ENCODE peak calls at places on chromosome 16, in eight cellular contexts. O is IMR-90, Z is A549, N is stomach, X is body of pancreas, G is adrenal gland, J is suprapubic skin, S is esophagus squamous epithelium. F is an unnamed sample.
A peak's percentile ranks its signal among the peaks of the same experiment; 100 is the strongest.

GRCh38 chr16:68275611-68276191 is 11.4 kb downstream of the SLC7A6 start:
- DNase-seq in G (no peak), O (no peak), X (no peak), Z (no peak), N (no peak), J (no peak), S (no peak), F (no peak)

GRCh38 chr16:27179500-27180072 is 23.7 kb upstream of the KDM8 start:
- DNase-seq in J (peak; percentile 90), N (peak; percentile 88), O (peak; percentile 47), S (peak; percentile 15), G (peak; percentile 93), X (peak; percentile 93), Z (peak; percentile 58), F (peak; percentile 75)

GRCh38 chr16:79805621-79806020 is 205.1 kb upstream of the MAF start:
- DNase-seq in G (no peak), X (no peak), J (no peak), O (no peak), S (no peak), Z (no peak), N (no peak), F (no peak)

GRCh38 chr16:87149051-87149450 is 168.1 kb downstream of the C16orf95 start:
- DNase-seq in X (no peak), S (no peak), N (no peak), G (no peak), Z (no peak), O (peak; percentile 29), J (no peak), F (no peak)

GRCh38 chr16:17476414-17477259 is 5.9 kb upstream of the XYLT1 start:
- DNase-seq in N (peak; percentile 54), O (peak; percentile 74), Z (peak; percentile 77), X (peak; percentile 70), S (no peak), G (peak; percentile 73), J (no peak), F (no peak)

GRCh38 chr16:23509763-23510153 is 536 bp downstream of the GGA2 start:
- DNase-seq in Z (no peak), X (peak; percentile 41), G (no peak), N (no peak), J (no peak), S (no peak), O (peak; percentile 39), F (peak; percentile 47)

GRCh38 chr16:4663756-4664465 is 29.5 kb upstream of the NUDT16L1 start:
- DNase-seq in Z (no peak), G (peak; percentile 81), S (no peak), N (peak; percentile 45), X (no peak), O (no peak), J (no peak), F (no peak)

GRCh38 chr16:48112603-48113400 is 43.0 kb downstream of the ABCC12 start:
- DNase-seq in N (peak; percentile 59), J (no peak), O (no peak), S (no peak), X (no peak), Z (no peak), G (no peak), F (no peak)

GRCh38 chr16:64478258-64478906 is 643.5 kb downstream of the CDH11 start:
- DNase-seq in J (no peak), S (no peak), Z (no peak), G (no peak), X (peak; percentile 12), N (no peak), O (peak; percentile 54), F (no peak)

GRCh38 chr16:48366165-48367093 is 18.8 kb downstream of the SIAH1 start:
- DNase-seq in O (peak; percentile 90), N (peak; percentile 53), X (peak; percentile 45), J (no peak), G (peak; percentile 74), S (no peak), Z (peak; percentile 69), F (no peak)

GRCh38 chr16:80507538-80507937 is 33.3 kb upstream of the DYNLRB2 start:
- DNase-seq in Z (no peak), N (no peak), X (peak; percentile 12), J (peak; percentile 69), G (peak; percentile 78), O (no peak), S (no peak), F (peak; percentile 23)

GRCh38 chr16:15650698-15651161 is 685 bp downstream of the NDE1 start:
- DNase-seq in G (peak; percentile 52), N (no peak), O (peak; percentile 13), X (peak; percentile 22), J (no peak), S (no peak), Z (no peak), F (peak; percentile 67)

GRCh38 chr16:9901-10665 is 43.3 kb downstream of the POLR3K start:
- DNase-seq in J (no peak), Z (no peak), N (peak; percentile 27), S (no peak), X (no peak), G (peak; percentile 59), O (no peak), F (no peak)

GRCh38 chr16:60123387-60124023 is 1389.4 kb upstream of the GOT2 start:
- DNase-seq in O (no peak), J (no peak), X (no peak), N (no peak), Z (no peak), S (no peak), G (no peak), F (no peak)

GRCh38 chr16:67529639-67530012 is 997 bp downstream of the RIPOR1 start:
- DNase-seq in S (no peak), O (no peak), Z (no peak), N (no peak), X (peak; percentile 35), G (no peak), J (no peak), F (no peak)

GRCh38 chr16:20944861-20945390 is 44.4 kb downstream of the LYRM1 start:
- DNase-seq in J (no peak), S (no peak), X (no peak), O (peak; percentile 16), N (no peak), G (peak; percentile 52), Z (no peak), F (no peak)

DNA sequence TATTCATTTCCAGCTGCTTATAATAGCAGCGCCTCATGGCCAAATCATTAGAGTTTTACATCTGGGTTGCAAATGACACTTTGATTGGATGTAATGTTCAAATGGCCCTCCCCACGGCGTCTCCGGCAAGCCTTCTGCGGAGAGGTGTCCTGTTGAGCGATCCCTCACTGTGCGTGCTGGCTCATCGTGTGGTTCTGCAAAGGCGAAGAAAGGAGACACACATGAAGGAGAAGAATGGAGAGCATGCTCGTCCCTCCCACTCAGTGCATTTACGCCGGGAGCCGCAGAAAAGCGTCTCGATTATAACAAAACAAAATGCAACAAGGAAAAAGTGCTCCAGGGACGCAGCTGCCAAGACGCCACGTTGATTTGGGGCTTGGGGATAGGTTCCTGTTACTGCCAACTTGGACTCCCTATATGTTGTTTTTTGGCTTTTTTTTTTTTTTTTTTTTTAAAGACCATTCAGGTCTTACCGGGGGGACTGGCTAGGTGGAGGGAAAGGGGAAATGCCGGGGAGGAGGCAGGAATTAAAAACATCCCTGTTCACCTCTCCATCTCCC is 117.6 kb downstream of the C16orf78 start:
- DNase-seq in O (no peak), G (no peak), X (no peak), J (peak; percentile 45), S (no peak), N (no peak), Z (no peak), F (no peak)
- H3K4me3 ChIP-seq in O (no peak overlapping the region), G (no peak overlapping the region), X (no peak overlapping the region), J (peak overlapping the region; percentile 40), S (no peak overlapping the region), N (no peak overlapping the region), Z (no peak overlapping the region), F (no peak overlapping the region)

GRCh38 chr16:57003439-57004386 is 14.4 kb downstream of the NLRC5 start:
- DNase-seq in J (peak; percentile 51), S (no peak), O (no peak), X (no peak), G (no peak), Z (no peak), N (no peak), F (no peak)
- H3K4me1 ChIP-seq in J (peaks cover 31% of the 10 kb centered on the region), S (peaks cover 7% of the 10 kb centered on the region), O (peaks cover 16% of the 10 kb centered on the region), X (no peaks in the 10 kb centered on the region), G (no peaks in the 10 kb centered on the region), Z (peaks cover 13% of the 10 kb centered on the region), N (peaks cover 7% of the 10 kb centered on the region), F (no peaks in the 10 kb centered on the region)

GRCh38 chr16:88785106-88785924 is at the start of gene PIEZO1:
- DNase-seq in O (peak; percentile 52), N (peak; percentile 82), G (peak; percentile 77), Z (peak; percentile 62), X (peak; percentile 69), J (no peak), S (no peak), F (peak; percentile 85)
- TF ChIP-seq POLR2A in O (peak; percentile 94), N (no peak), G (peak; percentile 66), Z (peak; percentile 81), X (no peak), J (no peak), S (no peak), F (no peak)

DNA sequence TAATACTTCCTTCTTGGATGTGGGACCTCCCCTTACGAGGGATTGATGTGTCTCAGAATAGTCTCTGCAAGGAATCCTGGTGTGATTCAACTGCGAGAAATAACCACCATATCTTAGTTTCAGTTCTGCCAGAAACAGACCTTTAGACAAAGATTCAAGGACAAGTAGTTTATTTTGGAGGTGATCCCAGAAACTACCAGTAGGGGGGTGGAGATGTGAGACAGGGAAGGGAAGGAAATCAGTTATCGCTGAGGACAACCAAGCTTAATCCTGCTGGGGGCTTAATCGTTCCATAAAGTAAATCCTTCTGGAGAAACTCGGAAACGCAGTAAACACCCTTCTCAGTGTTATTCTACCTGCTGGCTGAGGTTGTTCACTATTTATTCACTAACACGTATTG is 5.0 kb upstream of the SDR42E1 start:
- DNase-seq in G (no peak), X (no peak), O (peak; percentile 14), Z (peak; percentile 36), N (no peak), J (no peak), S (no peak), F (no peak)
- H3K4me3 ChIP-seq in G (no peak overlapping the region), X (no peak overlapping the region), O (no peak overlapping the region), Z (no peak overlapping the region), N (no peak overlapping the region), J (no peak overlapping the region), S (no peak overlapping the region), F (no peak overlapping the region)

GRCh38 chr16:11797957-11798299 is 870 bp upstream of the ZC3H7A start:
- DNase-seq in Z (peak; percentile 22), J (no peak), S (no peak), N (no peak), X (peak; percentile 32), G (no peak), O (no peak), F (peak; percentile 46)
- H3K4me1 ChIP-seq in Z (peaks cover 39% of the 10 kb centered on the region), J (peaks cover 59% of the 10 kb centered on the region), S (peaks cover 32% of the 10 kb centered on the region), N (peaks cover 53% of the 10 kb centered on the region), X (peaks cover 48% of the 10 kb centered on the region), G (peaks cover 52% of the 10 kb centered on the region), O (peaks cover 23% of the 10 kb centered on the region), F (peaks cover 11% of the 10 kb centered on the region)

GRCh38 chr16:85916141-85916890 is 17.4 kb downstream of the IRF8 start:
- DNase-seq in Z (no peak), X (peak; percentile 71), S (no peak), J (no peak), O (no peak), N (peak; percentile 92), G (peak; percentile 79), F (no peak)
- TF ChIP-seq POLR2A in Z (no peak), X (no peak), S (no peak), J (no peak), O (no peak), N (no peak), G (no peak), F (no peak)

F was measured in ovary.